ENCODE peak calls at places on chromosomes 7 and 10, in ten cellular contexts. Y is left lung, C is A549, R is testis, B is transverse colon, M is WERI-Rb-1, E is AG04450, W is right atrium auricular region, N is lung, D is mammary epithelial cell. V is an unnamed sample.

GRCh38 chr7:149824301-149824741 is 13.9 kb upstream of the ZNF862 start:
- DNase-seq in C (no peak), N (no peak), M (no peak), R (no peak), B (no peak), Y (peak), W (no peak), E (no peak), D (no peak), V (no peak)

GRCh38 chr7:130840599-130840998 is 106.6 kb upstream of the KLF14 start:
- DNase-seq in E (no peak), Y (no peak), N (no peak), M (no peak), B (no peak), D (no peak), C (no peak), R (no peak), W (no peak), V (no peak)

GRCh38 chr7:150860291-150860977 is 8.1 kb downstream of the AOC1 start:
- DNase-seq in W (no peak), R (no peak), N (peak), D (no peak), C (no peak), E (no peak), M (no peak), Y (no peak), B (no peak), V (no peak)

GRCh38 chr10:53957401-53957800 is 843.6 kb downstream of the PCDH15 start:
- DNase-seq in E (no peak), C (no peak), R (peak), W (no peak), B (no peak), N (no peak), M (no peak), D (peak), Y (no peak), V (no peak)

GRCh38 chr7:152743600-152743999 is 16.0 kb upstream of the ACTR3B start:
- DNase-seq in B (no peak), N (no peak), D (no peak), R (no peak), Y (no peak), M (no peak), E (no peak), C (no peak), W (no peak), V (no peak)

GRCh38 chr10:62961951-62962523 is 145.9 kb upstream of the EGR2 start:
- DNase-seq in C (no peak), E (no peak), R (no peak), B (no peak), Y (no peak), M (no peak), D (no peak), N (no peak), W (no peak), V (no peak)

GRCh38 chr7:45106820-45107219 is 4.7 kb downstream of the TBRG4 start:
- DNase-seq in Y (no peak), E (no peak), C (no peak), N (no peak), W (no peak), R (no peak), B (no peak), D (no peak), M (no peak), V (no peak)

GRCh38 chr7:27316311-27316710 is 73.7 kb downstream of the EVX1 start:
- DNase-seq in W (no peak), E (no peak), R (no peak), N (no peak), C (no peak), Y (no peak), B (no peak), M (no peak), D (no peak), V (no peak)

GRCh38 chr10:110676016-110676415 is 31.9 kb downstream of the RBM20 start:
- DNase-seq in W (no peak), B (no peak), R (no peak), E (no peak), M (no peak), D (no peak), C (no peak), Y (no peak), N (no peak), V (no peak)

GRCh38 chr7:155758348-155758747 is 53.9 kb downstream of the SHH start:
- DNase-seq in R (no peak), M (peak), Y (no peak), N (no peak), E (no peak), C (no peak), B (no peak), D (no peak), W (no peak), V (no peak)

GRCh38 chr10:132158122-132158741 is 28.5 kb upstream of the DPYSL4 start:
- DNase-seq in C (no peak), N (no peak), D (no peak), R (no peak), M (no peak), Y (no peak), W (no peak), E (no peak), B (no peak), V (no peak)

GRCh38 chr7:122965306-122965705 is 30.2 kb downstream of the TAS2R16 start:
- DNase-seq in E (no peak), D (no peak), B (no peak), R (no peak), C (no peak), W (no peak), N (no peak), Y (no peak), M (no peak), V (no peak)

GRCh38 chr7:16739863-16740622 is 13.5 kb upstream of the TSPAN13 start:
- DNase-seq in M (no peak), N (no peak), C (peak), R (peak), W (no peak), E (peak), D (peak), Y (no peak), B (peak), V (no peak)

GRCh38 chr7:70836946-70837345 is 295.0 kb upstream of the GALNT17 start:
- DNase-seq in Y (no peak), N (no peak), M (no peak), B (no peak), R (no peak), C (no peak), E (no peak), D (no peak), W (no peak), V (no peak)

GRCh38 chr10:96257944-96258343 is 13.4 kb downstream of the BLNK start:
- DNase-seq in R (no peak), W (peak), E (no peak), C (no peak), M (no peak), Y (no peak), B (no peak), N (no peak), D (no peak), V (peak)

GRCh38 chr7:5692112-5692844 is 89.2 kb downstream of the RNF216 start:
- DNase-seq in Y (no peak), E (peak), W (peak), R (peak), N (peak), D (peak), M (no peak), C (peak), B (peak), V (peak)

GRCh38 chr7:98287486-98287959 is 6.0 kb downstream of the BRI3 start:
- DNase-seq in E (no peak), B (peak), W (no peak), Y (peak), D (peak), R (no peak), M (no peak), N (peak), C (no peak), V (no peak)

GRCh38 chr10:133079836-133080682 is 7.7 kb upstream of the ADGRA1 start:
- DNase-seq in Y (no peak), M (no peak), N (no peak), W (no peak), R (peak), D (no peak), B (no peak), E (no peak), C (no peak), V (no peak)

GRCh38 chr10:28200804-28201203 is 102.1 kb downstream of the MPP7 start:
- DNase-seq in N (no peak), R (no peak), M (no peak), D (peak), B (no peak), W (no peak), C (no peak), Y (no peak), E (no peak), V (no peak)
- H3K4me3 ChIP-seq in N (no peak), R (no peak), M (no peak), D (no peak), B (no peak), W (no peak), C (no peak), Y (no peak), E (no peak), V (no peak)

GRCh38 chr7:26155531-26156375 is 3.8 kb downstream of the NFE2L3 start:
- DNase-seq in C (no peak), Y (no peak), B (no peak), W (no peak), R (no peak), D (peak), E (no peak), M (no peak), N (no peak), V (no peak)

GRCh38 chr7:26151953-26152781 is at the start of gene NFE2L3:
- DNase-seq in Y (peak), N (peak), C (peak), M (peak), R (peak), W (peak), D (peak), B (peak), E (no peak), V (peak)

GRCh38 chr7:26151650-26151952 is 397 bp upstream of the NFE2L3 start:
- DNase-seq in R (no peak), N (no peak), C (no peak), Y (no peak), M (no peak), W (no peak), E (no peak), D (no peak), B (no peak), V (no peak)

GRCh38 chr7:26153246-26153822 is 1.3 kb downstream of the NFE2L3 start:
- DNase-seq in C (no peak), Y (no peak), N (no peak), R (no peak), B (peak), W (no peak), D (no peak), E (no peak), M (no peak), V (no peak)

DNA sequence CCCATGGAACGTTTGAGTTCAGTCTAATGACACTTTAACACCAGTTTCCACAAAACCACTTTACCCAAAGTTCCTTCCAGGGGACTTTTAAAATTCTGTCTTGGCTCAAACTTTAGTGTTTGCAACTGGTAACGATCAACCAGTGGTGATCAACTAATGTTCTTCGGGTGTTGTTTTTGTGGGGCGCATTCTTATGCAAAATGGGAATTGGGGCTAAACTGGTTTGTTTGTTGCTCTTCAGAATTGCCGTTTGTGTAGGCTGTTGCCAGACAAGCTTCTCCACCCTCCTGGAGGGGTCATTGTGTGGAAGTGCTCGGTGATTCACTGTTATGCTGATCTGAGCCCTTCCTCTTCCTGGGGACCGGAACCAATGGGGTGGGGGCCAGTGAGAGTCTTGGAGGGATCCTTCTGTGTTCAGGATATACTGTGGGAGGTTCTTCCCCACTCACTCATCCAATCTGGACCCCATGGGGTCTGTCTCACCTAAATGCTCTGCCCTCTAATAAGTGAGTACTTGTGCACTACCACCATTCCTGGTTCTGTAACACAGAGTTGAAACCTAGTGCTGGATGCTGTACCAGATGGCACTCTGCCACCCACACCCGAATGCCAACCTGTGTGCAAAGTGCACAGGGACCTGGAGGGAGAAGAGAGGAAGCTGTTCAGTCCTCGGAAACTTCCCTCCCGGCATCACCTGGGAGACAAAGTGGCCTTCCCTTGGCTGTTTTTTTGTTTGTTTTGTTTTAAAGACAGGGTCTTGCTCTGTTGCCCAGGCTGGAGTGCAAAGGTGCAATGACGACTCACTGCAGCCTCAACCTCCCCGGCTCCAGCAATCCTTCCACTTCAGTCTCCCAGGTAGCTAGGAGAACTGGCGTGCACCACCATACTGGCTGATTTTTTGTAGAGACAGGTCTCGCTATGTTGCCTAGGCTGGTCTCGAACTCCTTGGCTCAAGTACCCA is 2.1 kb downstream of the NFE2L3 start:
- DNase-seq in C (no peak), M (no peak), Y (no peak), B (peak), N (no peak), E (no peak), W (no peak), D (no peak), R (no peak), V (no peak)
- H3K27ac ChIP-seq in C (no peak), M (no peak), Y (no peak), B (peak), N (peak), E (peak), W (no peak), D (no peak), R (no peak), V (no peak)

GRCh38 chr7:128381161-128381821 is 19.8 kb upstream of the PRRT4 start:
- DNase-seq in B (no peak), M (peak), W (peak), D (peak), Y (no peak), C (no peak), N (peak), E (no peak), R (peak), V (no peak)
- TF ChIP-seq CTCF in B (no peak), M (peak), W (peak), D (peak), Y (no peak), C (peak), N (no peak), E (peak), R (no peak), V (no peak)

GRCh38 chr7:140671966-140672365 is 779 bp upstream of the ADCK2 start:
- DNase-seq in W (no peak), B (no peak), D (no peak), E (no peak), Y (no peak), M (peak), N (no peak), C (no peak), R (no peak), V (no peak)
- H3K4me3 ChIP-seq in W (no peak), B (no peak), D (no peak), E (no peak), Y (no peak), M (peak), N (no peak), C (no peak), R (no peak), V (no peak)

DNA sequence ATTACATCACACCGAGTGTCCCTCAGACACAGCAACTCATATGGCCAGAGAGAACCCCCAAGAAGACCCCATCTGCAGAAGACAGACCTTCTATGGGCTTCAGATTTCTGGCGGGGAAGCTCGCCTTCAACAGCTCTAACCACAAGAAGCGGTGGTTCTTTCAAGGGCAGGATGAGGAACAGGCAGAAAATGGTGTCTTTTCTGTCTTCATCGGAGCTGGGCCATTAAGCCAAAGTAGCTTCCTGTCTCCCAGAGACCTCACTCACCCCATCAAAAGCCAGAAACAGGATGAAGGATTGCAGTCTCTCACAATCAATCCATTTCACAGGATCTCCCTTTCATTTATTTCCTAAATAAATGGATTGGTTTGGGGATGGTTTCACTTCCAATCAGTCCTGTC is 149.1 kb downstream of the HERPUD2 start:
- DNase-seq in D (no peak), E (no peak), R (no peak), Y (no peak), W (no peak), B (no peak), N (no peak), M (no peak), C (no peak), V (no peak)
- H3K27ac ChIP-seq in D (no peak), E (no peak), R (no peak), Y (no peak), W (no peak), B (no peak), N (no peak), M (no peak), C (no peak), V (no peak)

GRCh38 chr10:4344544-4344994 is 481.4 kb upstream of the AKR1E2 start:
- DNase-seq in R (peak), N (peak), W (peak), C (peak), E (peak), M (no peak), B (peak), D (peak), Y (peak), V (peak)
- TF ChIP-seq CTCF in R (no peak), N (no peak), W (no peak), C (no peak), E (peak), M (no peak), B (no peak), D (no peak), Y (no peak), V (peak)

GRCh38 chr10:118595064-118595420 is 406 bp downstream of the PRLHR start:
- DNase-seq in C (no peak), R (no peak), N (no peak), D (no peak), E (no peak), B (no peak), W (no peak), Y (no peak), M (peak), V (no peak)

GRCh38 chr10:118594392-118595063 is 920 bp downstream of the PRLHR start:
- DNase-seq in C (peak), D (peak), Y (peak), W (no peak), N (peak), M (peak), R (peak), B (no peak), E (no peak), V (no peak)

GRCh38 chr10:118592675-118593330 is 2.6 kb downstream of the PRLHR start:
- DNase-seq in C (no peak), M (no peak), N (no peak), R (no peak), D (no peak), W (no peak), Y (no peak), B (no peak), E (no peak), V (no peak)

GRCh38 chr10:118595598-118596425 is at the start of gene PRLHR:
- DNase-seq in E (no peak), W (no peak), N (no peak), C (peak), Y (no peak), D (no peak), B (no peak), R (peak), M (peak), V (no peak)

GRCh38 chr10:118596426-118597124 is 1.1 kb upstream of the PRLHR start:
- DNase-seq in M (peak), C (no peak), D (no peak), E (no peak), W (no peak), B (no peak), R (no peak), N (no peak), Y (no peak), V (no peak)
- H3K4me3 ChIP-seq in M (peak), C (no peak), D (no peak), E (no peak), W (no peak), B (no peak), R (no peak), N (no peak), Y (no peak), V (no peak)

V was measured in ascending aorta.